ENCODE peak calls at places on chromosomes 12 and 14, in four cellular contexts. D is LNCaP clone FGC, S is HFFc6, E is psoas muscle. Y is an unnamed sample.

GRCh38 chr12:55729592-55730446 is 1.0 kb upstream of the CD63 start:
- DNase-seq in D (peak; percentile 52), S (peak; percentile 90), E (peak; percentile 94), Y (no peak)

GRCh38 chr14:63952933-63953437 is 100.2 kb downstream of the SYNE2 start:
- DNase-seq in S (peak; percentile 30), D (no peak), E (no peak), Y (peak; percentile 3)

GRCh38 chr14:96055753-96056508 is 16.8 kb downstream of the C14orf132 start:
- DNase-seq in E (no peak), S (no peak), D (no peak), Y (no peak)

GRCh38 chr12:11749943-11750690 is 100.6 kb downstream of the ETV6 start:
- DNase-seq in E (no peak), S (no peak), D (no peak), Y (no peak)

GRCh38 chr12:22333751-22334695 is 484 bp downstream of the ST8SIA1 start:
- DNase-seq in D (no peak), E (peak; percentile 52), S (no peak), Y (no peak)

GRCh38 chr12:22333186-22333745 is 1.2 kb downstream of the ST8SIA1 start:
- DNase-seq in S (peak; percentile 39), D (no peak), E (no peak), Y (no peak)

GRCh38 chr12:6370994-6371754 is 4.2 kb downstream of the SCNN1A start:
- DNase-seq in S (peak; percentile 81), D (peak; percentile 74), E (peak; percentile 27), Y (no peak)

GRCh38 chr12:43066471-43066870 is 476.9 kb upstream of the PRICKLE1 start:
- DNase-seq in D (no peak), S (no peak), E (no peak), Y (no peak)

GRCh38 chr14:76201162-76201561 is 49.4 kb downstream of the GPATCH2L start:
- DNase-seq in S (peak; percentile 83), D (no peak), E (no peak), Y (peak; percentile 54)

GRCh38 chr12:130433834-130434233 is 96.1 kb downstream of the PIWIL1 start:
- DNase-seq in E (no peak), S (no peak), D (no peak), Y (no peak)

GRCh38 chr14:34043627-34044372 is 92.9 kb upstream of the EGLN3 start:
- DNase-seq in S (no peak), D (no peak), E (no peak), Y (no peak)

GRCh38 chr12:9869307-9870161 is at the start of gene CLEC2B:
- DNase-seq in S (peak; percentile 56), E (no peak), D (peak; percentile 13), Y (peak; percentile 14)

GRCh38 chr12:101719566-101719965 is 19.7 kb downstream of the SYCP3 start:
- DNase-seq in S (peak; percentile 6), D (no peak), E (no peak), Y (no peak)

GRCh38 chr12:6788972-6789905 is at the start of gene CD4:
- DNase-seq in D (no peak), S (no peak), E (peak; percentile 77), Y (no peak)

DNA sequence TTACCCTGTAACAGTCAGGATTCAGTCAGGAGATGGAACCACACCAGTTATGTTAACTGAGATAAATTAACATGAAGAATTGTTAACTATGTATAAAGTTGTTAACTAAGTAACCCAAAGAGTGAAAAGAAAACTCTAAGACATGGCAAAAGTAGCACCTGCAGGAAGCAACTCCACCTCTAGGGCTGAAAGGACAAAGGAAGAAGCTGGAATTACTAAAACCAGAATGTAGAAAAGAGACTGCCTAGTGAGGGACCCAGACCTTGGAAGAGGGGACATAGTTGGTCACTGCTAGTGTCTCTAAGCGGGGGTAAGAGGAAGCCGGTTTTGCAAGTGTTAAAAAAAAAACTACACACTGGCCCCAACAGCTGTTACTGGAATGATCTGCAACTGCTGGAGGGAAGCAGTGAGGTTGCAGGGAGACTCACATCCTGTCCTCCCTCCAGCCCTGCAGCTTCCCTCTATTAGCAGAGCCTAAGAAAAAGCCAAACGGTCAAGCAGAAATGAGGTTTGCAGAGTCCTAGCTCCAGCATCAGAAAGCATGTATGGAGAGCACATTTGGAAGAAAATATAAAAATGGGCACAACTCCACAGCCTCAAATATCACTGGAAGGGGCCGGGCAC is 39.7 kb downstream of the GPR135 start:
- DNase-seq in S (peak; percentile 13), D (no peak), E (no peak), Y (no peak)
- TF ChIP-seq CTCF in S (peak; percentile 53), D (no peak), E (no peak), Y (no peak)

GRCh38 chr12:59393506-59393905 is 202.3 kb upstream of the SLC16A7 start:
- DNase-seq in S (peak; percentile 33), D (no peak), E (no peak), Y (no peak)

GRCh38 chr12:59388694-59389093 is 207.1 kb upstream of the SLC16A7 start:
- DNase-seq in S (no peak), E (no peak), D (no peak), Y (no peak)

GRCh38 chr12:59388176-59388575 is 207.7 kb upstream of the SLC16A7 start:
- DNase-seq in E (no peak), D (peak; percentile 92), S (no peak), Y (no peak)

DNA sequence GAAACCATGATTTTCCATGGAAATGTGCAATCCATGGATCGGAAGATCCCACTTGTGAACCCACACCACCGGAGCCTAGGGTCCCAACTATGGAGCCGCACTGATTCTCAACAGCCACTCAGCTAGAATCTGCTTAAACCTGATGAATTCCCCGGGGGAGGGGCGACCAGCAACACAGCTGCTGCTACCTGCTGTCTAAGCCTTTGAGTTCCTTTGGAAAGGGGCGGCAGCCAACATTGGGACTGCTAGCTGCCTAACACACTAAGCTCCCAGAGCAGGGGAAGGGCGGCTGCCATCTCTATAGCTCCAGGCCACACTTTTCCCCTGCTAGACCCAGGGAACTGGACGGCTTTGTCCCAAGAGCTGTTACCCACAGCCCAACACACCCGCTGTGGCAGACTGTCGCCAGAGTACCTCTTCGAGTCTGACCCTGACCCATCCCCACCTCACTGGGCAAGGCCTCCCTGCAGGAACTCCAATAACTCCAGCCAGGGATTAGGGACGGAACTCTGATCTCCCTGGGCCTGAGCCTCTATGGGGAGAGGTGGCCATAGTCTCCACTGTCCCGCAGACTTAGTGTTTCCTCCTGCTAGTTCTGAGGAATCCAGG is 205.8 kb upstream of the SLC16A7 start:
- DNase-seq in E (peak; percentile 41), S (no peak), D (no peak), Y (no peak)
- TF ChIP-seq CTCF in E (no peak), S (no peak), D (no peak), Y (no peak)

GRCh38 chr14:88818018-88818417 is 6.4 kb upstream of the TTC8 start:
- DNase-seq in E (no peak), S (no peak), D (no peak), Y (no peak)
- TF ChIP-seq CTCF in E (no peak), S (no peak), D (no peak), Y (no peak)

DNA sequence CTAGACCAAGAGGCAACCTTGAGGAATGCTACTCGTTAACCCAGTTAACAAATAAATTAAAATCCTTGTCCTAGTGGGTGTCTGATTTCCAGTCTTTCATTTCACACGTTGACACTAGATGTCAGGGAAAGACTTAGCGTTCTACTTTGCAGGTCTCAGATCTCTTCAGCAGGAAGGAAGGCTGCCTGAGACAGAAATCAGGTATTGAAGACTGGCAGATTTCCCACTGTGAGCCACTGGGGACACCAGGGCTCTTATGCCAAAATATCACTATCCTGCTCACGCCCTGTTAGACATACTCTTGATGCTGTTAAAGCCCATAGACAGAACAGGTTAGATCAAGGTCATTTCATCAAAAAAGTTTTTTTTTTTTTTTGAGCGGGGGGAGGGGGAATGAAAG is 33.0 kb downstream of the EMP1 start:
- DNase-seq in E (no peak), D (no peak), S (no peak), Y (no peak)
- TF ChIP-seq CTCF in E (no peak), D (no peak), S (no peak), Y (no peak)

GRCh38 chr14:104528496-104528895 is 51.1 kb upstream of the C14orf180 start:
- DNase-seq in S (no peak), E (no peak), D (no peak), Y (no peak)

GRCh38 chr14:104530651-104531050 is 48.9 kb upstream of the C14orf180 start:
- DNase-seq in E (no peak), D (no peak), S (no peak), Y (no peak)

GRCh38 chr14:104527857-104528459 is 51.6 kb upstream of the C14orf180 start:
- DNase-seq in S (no peak), E (no peak), D (no peak), Y (no peak)

GRCh38 chr14:104531421-104532190 is 48.0 kb upstream of the C14orf180 start:
- DNase-seq in D (no peak), S (no peak), E (no peak), Y (no peak)

DNA sequence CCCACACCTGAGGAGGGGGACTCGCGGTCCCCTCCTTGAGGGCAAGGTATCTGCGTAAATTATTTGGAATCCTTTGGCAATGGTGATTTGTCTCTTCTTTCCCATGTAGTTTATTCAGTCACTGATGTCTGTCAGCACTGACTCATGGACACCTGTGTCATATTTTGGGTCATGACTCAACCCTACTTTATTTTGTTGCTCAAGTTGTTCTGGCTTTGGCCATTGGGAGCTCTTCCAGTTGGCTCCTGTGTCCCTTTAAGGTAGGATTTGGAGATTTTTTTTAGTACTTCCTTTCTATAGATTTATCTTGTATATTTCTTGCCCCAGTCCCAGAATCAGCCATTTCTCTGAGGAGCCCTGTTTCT is 47.4 kb upstream of the C14orf180 start:
- DNase-seq in E (no peak), D (no peak), S (no peak), Y (no peak)
- TF ChIP-seq CTCF in E (no peak), D (no peak), S (no peak), Y (no peak)